ENCODE peak calls at places on chromosome 14, in ten cellular contexts. O, E, D, X, I, L, A, H, V and K are unnamed samples.
A peak's percentile ranks its signal among the peaks of the same experiment; 100 is the strongest.

GRCh38 chr14:78519863-78520262 is 349.7 kb downstream of the NRXN3 start:
- DNase-seq in O (no peak), E (peak; percentile 24), D (peak; percentile 8), X (peak; percentile 31), I (no peak), L (no peak), A (no peak), H (peak; percentile 4), V (peak; percentile 7), K (no peak)

GRCh38 chr14:103696466-103697071 is 18.7 kb downstream of the XRCC3 start:
- DNase-seq in O (peak; percentile 90), E (no peak), D (peak; percentile 23), X (no peak), I (no peak), L (no peak), A (no peak), H (no peak), V (no peak), K (peak; percentile 74)

GRCh38 chr14:61196792-61197191 is 84.3 kb downstream of the TMEM30B start:
- DNase-seq in O (no peak), E (no peak), D (no peak), X (no peak), I (no peak), L (no peak), A (no peak), H (peak; percentile 31), V (no peak), K (no peak)

GRCh38 chr14:75431827-75432226 is 4.0 kb downstream of the JDP2 start:
- DNase-seq in O (no peak), E (no peak), D (no peak), X (no peak), I (no peak), L (no peak), A (no peak), H (no peak), V (no peak), K (no peak)

GRCh38 chr14:85587152-85587697 is 57.3 kb downstream of the FLRT2 start:
- DNase-seq in O (no peak), E (no peak), D (no peak), X (no peak), I (peak; percentile 41), L (no peak), A (no peak), H (no peak), V (no peak), K (no peak)

GRCh38 chr14:68088463-68088862 is 268.9 kb downstream of the RAD51B start:
- DNase-seq in O (peak; percentile 74), E (no peak), D (no peak), X (no peak), I (no peak), L (no peak), A (no peak), H (no peak), V (no peak), K (no peak)

GRCh38 chr14:51201890-51202289 is 38.2 kb upstream of the TMX1 start:
- DNase-seq in O (no peak), E (no peak), D (no peak), X (no peak), I (no peak), L (peak; percentile 23), A (no peak), H (no peak), V (no peak), K (no peak)

GRCh38 chr14:68784995-68785816 is 7.7 kb downstream of the ZFP36L1 start:
- DNase-seq in O (peak; percentile 74), E (no peak), D (no peak), X (no peak), I (no peak), L (no peak), A (peak; percentile 27), H (no peak), V (peak; percentile 87), K (peak; percentile 62)

GRCh38 chr14:72892103-72892878 is 1.6 kb downstream of the DPF3 start:
- DNase-seq in O (no peak), E (no peak), D (peak; percentile 30), X (no peak), I (no peak), L (no peak), A (no peak), H (no peak), V (no peak), K (no peak)

DNA sequence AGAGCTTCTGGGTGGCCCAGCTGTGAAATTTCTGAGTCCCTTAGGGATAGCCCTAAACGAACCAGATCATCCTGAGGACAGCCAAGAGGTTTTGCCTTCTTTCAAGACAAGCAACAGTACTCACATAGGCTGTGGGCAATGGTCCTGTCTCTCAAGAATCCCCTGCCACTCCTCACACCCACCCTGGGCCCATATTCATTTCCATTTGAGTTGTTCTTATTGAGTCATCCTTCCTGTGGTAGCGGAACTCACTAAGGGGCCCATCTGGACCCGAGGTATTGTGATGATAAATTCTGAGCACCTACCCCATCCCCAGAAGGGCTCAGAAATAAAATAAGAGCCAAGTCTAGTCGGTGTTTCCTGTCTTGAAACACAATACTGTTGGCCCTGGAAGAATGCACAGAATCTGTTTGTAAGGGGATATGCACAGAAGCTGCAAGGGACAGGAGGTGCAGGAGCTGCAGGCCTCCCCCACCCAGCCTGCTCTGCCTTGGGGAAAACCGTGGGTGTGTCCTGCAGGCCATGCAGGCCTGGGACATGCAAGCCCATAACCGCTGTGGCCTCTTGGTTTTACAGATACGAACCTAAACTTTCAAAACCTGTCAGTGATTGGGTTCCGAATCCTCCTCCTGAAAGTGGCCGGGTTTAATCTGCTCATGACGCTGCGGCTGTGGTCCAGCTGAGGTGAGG is 38.9 kb downstream of the DAD1 start:
- DNase-seq in O (no peak), E (no peak), D (no peak), X (peak; percentile 43), I (no peak), L (peak; percentile 87), A (no peak), H (no peak), V (no peak), K (no peak)
- TF ChIP-seq POLR2AphosphoS5 in O (no peak), E (no peak), D (no peak), X (no peak), I (no peak), L (no peak), A (no peak), H (no peak), V (no peak), K (no peak)

DNA sequence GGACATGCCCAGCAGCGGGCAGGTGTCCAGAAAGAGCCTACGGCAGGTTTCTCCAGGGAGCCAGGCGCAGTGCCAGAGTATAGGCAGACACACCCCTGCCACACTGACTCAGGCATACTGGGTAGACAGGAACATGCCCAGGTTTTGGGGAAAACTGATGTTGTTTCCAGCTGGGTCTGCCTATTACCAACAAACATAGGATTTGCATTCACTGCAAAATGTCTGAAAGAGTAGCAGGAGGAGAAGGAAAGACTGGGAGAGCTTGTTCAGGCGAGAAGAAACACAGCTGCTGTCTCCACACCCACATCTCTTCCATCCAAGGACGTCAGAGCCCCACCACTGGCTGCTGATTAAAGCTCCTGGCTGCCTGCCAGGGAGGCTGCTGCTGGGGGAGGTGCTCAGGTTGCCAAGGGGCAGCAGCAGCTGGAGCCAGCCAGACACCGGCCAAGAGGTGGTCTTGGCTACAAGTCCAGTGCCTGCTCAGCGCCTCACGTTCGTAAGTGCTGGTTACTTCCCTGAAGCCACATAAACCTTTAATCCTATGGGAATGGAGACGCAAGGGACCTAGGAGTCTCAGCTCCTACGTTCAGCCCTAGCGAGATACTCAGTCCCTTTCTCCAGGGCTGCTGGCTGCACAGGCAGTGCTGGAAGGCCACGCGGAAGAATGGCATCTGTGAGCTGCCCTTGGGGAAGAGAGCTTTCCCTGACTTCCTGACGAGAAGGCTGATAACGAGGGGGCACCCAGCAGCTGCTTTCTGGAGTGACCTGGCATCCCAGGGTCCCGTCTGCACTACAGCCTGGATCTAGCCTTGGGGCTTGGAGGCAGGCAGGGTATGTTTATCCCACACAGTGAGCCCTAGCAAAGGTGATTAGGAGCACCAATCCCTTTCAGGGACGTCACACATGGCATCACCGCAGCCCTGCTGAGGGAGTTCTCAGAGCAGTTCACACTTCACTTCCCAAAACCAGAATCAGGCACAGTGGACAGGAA is 58.1 kb downstream of the PLEKHG3 start:
- DNase-seq in O (peak; percentile 93), E (peak; percentile 78), D (peak; percentile 85), X (no peak), I (peak; percentile 76), L (no peak), A (peak; percentile 93), H (peak; percentile 35), V (no peak), K (no peak)
- TF ChIP-seq POLR2A in O (no peak), E (no peak), D (no peak), X (no peak), I (no peak), L (no peak), A (no peak), H (no peak), V (no peak), K (no peak)

GRCh38 chr14:24270537-24271133 is 762 bp downstream of the RABGGTA start:
- DNase-seq in O (no peak), E (no peak), D (no peak), X (no peak), I (no peak), L (no peak), A (peak; percentile 25), H (no peak), V (no peak), K (no peak)

GRCh38 chr14:24273422-24273998 is 2.1 kb upstream of the RABGGTA start:
- DNase-seq in O (no peak), E (no peak), D (no peak), X (no peak), I (peak; percentile 43), L (no peak), A (no peak), H (peak; percentile 60), V (no peak), K (no peak)

GRCh38 chr14:24272442-24272841 is 1.0 kb upstream of the RABGGTA start:
- DNase-seq in O (no peak), E (no peak), D (no peak), X (no peak), I (no peak), L (no peak), A (no peak), H (no peak), V (no peak), K (no peak)

GRCh38 chr14:24271134-24271833 is at the start of gene RABGGTA:
- DNase-seq in O (peak; percentile 91), E (peak; percentile 90), D (peak; percentile 93), X (peak; percentile 82), I (peak; percentile 93), L (peak; percentile 80), A (peak; percentile 90), H (peak; percentile 96), V (peak; percentile 93), K (peak; percentile 88)

GRCh38 chr14:24271834-24272263 is 452 bp upstream of the RABGGTA start:
- DNase-seq in O (no peak), E (no peak), D (no peak), X (no peak), I (no peak), L (no peak), A (no peak), H (no peak), V (no peak), K (no peak)
- TF ChIP-seq EP300 in O (no peak), E (no peak), D (no peak), X (no peak), I (no peak), L (no peak), A (no peak), H (no peak), V (no peak), K (no peak)

DNA sequence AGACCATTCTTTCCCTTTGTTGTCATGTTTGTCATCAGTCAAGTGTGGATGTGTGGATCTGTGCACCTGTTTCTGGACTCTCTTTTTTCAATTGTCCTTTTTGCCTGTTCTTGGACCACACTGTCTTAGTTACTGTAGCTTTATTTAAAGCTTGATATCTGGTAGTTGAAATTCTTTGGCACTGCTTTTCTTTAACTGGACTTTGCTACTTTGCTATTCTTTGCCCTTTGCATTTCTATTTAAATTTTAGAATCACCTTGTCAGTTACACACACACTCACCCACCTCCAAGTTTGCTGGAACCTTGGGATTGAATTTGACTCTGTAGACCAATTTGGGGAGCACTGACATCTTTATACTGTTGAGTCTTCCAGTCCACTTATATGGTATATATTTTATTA is 61.5 kb downstream of the VRK1 start:
- DNase-seq in O (no peak), E (no peak), D (no peak), X (no peak), I (no peak), L (no peak), A (no peak), H (no peak), V (no peak), K (no peak)
- TF ChIP-seq POLR2AphosphoS5 in O (no peak), E (no peak), D (no peak), X (no peak), I (no peak), L (no peak), A (no peak), H (no peak), V (no peak), K (no peak)